ENCODE peak calls at places on chromosome 7, in nine cellular contexts. One of them, this sample, is unnamed.

GRCh38 chr7:20991544-20991943 is 204.9 kb upstream of the SP8 start:
- DNase-seq in NCI-H1417: no peak
- DNase-seq in posterior cingulate gyrus: no peak
- DNase-seq in T-helper 2 cell: no peak
- DNase-seq in IMR-90: no peak
- DNase-seq in NCI-H446: no peak
- DNase-seq in left ventricle myocardium superior: no peak
- DNase-seq in stimulated activated CD4-positive, alpha-beta T cell treated with anti-CD3 and anti-CD28 coated beads, Interleukin-2, amount 100 ng/mL, for 24 hours: no peak
- DNase-seq in tibial artery: no peak
- DNase-seq in this sample: no peak

GRCh38 chr7:105815580-105815979 is 60.8 kb downstream of the ATXN7L1 start:
- DNase-seq in NCI-H1417: no peak
- DNase-seq in posterior cingulate gyrus: no peak
- DNase-seq in T-helper 2 cell: no peak
- DNase-seq in IMR-90: no peak
- DNase-seq in NCI-H446: no peak
- DNase-seq in left ventricle myocardium superior: no peak
- DNase-seq in stimulated activated CD4-positive, alpha-beta T cell treated with anti-CD3 and anti-CD28 coated beads, Interleukin-2, amount 100 ng/mL, for 24 hours: no peak
- DNase-seq in tibial artery: no peak
- DNase-seq in this sample: no peak

GRCh38 chr7:82050134-82050533 is 280.3 kb upstream of the HGF start:
- DNase-seq in NCI-H1417: peak
- DNase-seq in posterior cingulate gyrus: no peak
- DNase-seq in T-helper 2 cell: no peak
- DNase-seq in IMR-90: peak
- DNase-seq in NCI-H446: no peak
- DNase-seq in left ventricle myocardium superior: no peak
- DNase-seq in stimulated activated CD4-positive, alpha-beta T cell treated with anti-CD3 and anti-CD28 coated beads, Interleukin-2, amount 100 ng/mL, for 24 hours: no peak
- DNase-seq in tibial artery: no peak
- DNase-seq in this sample: no peak

GRCh38 chr7:93374345-93374940 is 142.3 kb downstream of the VPS50 start:
- DNase-seq in NCI-H1417: peak
- DNase-seq in posterior cingulate gyrus: no peak
- DNase-seq in T-helper 2 cell: no peak
- DNase-seq in IMR-90: peak
- DNase-seq in NCI-H446: no peak
- DNase-seq in left ventricle myocardium superior: no peak
- DNase-seq in stimulated activated CD4-positive, alpha-beta T cell treated with anti-CD3 and anti-CD28 coated beads, Interleukin-2, amount 100 ng/mL, for 24 hours: no peak
- DNase-seq in tibial artery: no peak
- DNase-seq in this sample: peak

GRCh38 chr7:110090113-110090820 is 1000.7 kb upstream of the LRRN3 start:
- DNase-seq in NCI-H1417: no peak
- DNase-seq in posterior cingulate gyrus: no peak
- DNase-seq in T-helper 2 cell: no peak
- DNase-seq in IMR-90: peak
- DNase-seq in NCI-H446: no peak
- DNase-seq in left ventricle myocardium superior: no peak
- DNase-seq in stimulated activated CD4-positive, alpha-beta T cell treated with anti-CD3 and anti-CD28 coated beads, Interleukin-2, amount 100 ng/mL, for 24 hours: no peak
- DNase-seq in tibial artery: no peak
- DNase-seq in this sample: no peak

GRCh38 chr7:39733881-39734571 is 110.7 kb downstream of the RALA start:
- DNase-seq in NCI-H1417: peak
- DNase-seq in posterior cingulate gyrus: no peak
- DNase-seq in T-helper 2 cell: no peak
- DNase-seq in IMR-90: peak
- DNase-seq in NCI-H446: no peak
- DNase-seq in left ventricle myocardium superior: no peak
- DNase-seq in stimulated activated CD4-positive, alpha-beta T cell treated with anti-CD3 and anti-CD28 coated beads, Interleukin-2, amount 100 ng/mL, for 24 hours: no peak
- DNase-seq in tibial artery: no peak
- DNase-seq in this sample: no peak

GRCh38 chr7:27939893-27940292 is 199.9 kb downstream of the TAX1BP1 start:
- DNase-seq in NCI-H1417: no peak
- DNase-seq in posterior cingulate gyrus: no peak
- DNase-seq in T-helper 2 cell: no peak
- DNase-seq in IMR-90: no peak
- DNase-seq in NCI-H446: no peak
- DNase-seq in left ventricle myocardium superior: peak
- DNase-seq in stimulated activated CD4-positive, alpha-beta T cell treated with anti-CD3 and anti-CD28 coated beads, Interleukin-2, amount 100 ng/mL, for 24 hours: no peak
- DNase-seq in tibial artery: no peak
- DNase-seq in this sample: no peak

GRCh38 chr7:74199551-74200355 is 10.1 kb upstream of the LAT2 start:
- DNase-seq in NCI-H1417: no peak
- DNase-seq in posterior cingulate gyrus: no peak
- DNase-seq in T-helper 2 cell: no peak
- DNase-seq in IMR-90: no peak
- DNase-seq in NCI-H446: no peak
- DNase-seq in left ventricle myocardium superior: no peak
- DNase-seq in stimulated activated CD4-positive, alpha-beta T cell treated with anti-CD3 and anti-CD28 coated beads, Interleukin-2, amount 100 ng/mL, for 24 hours: no peak
- DNase-seq in tibial artery: no peak
- DNase-seq in this sample: no peak

GRCh38 chr7:130896051-130896881 is 162.3 kb upstream of the KLF14 start:
- DNase-seq in NCI-H1417: no peak
- DNase-seq in posterior cingulate gyrus: no peak
- DNase-seq in T-helper 2 cell: no peak
- DNase-seq in IMR-90: peak
- DNase-seq in NCI-H446: no peak
- DNase-seq in left ventricle myocardium superior: no peak
- DNase-seq in stimulated activated CD4-positive, alpha-beta T cell treated with anti-CD3 and anti-CD28 coated beads, Interleukin-2, amount 100 ng/mL, for 24 hours: no peak
- DNase-seq in tibial artery: no peak
- DNase-seq in this sample: no peak

GRCh38 chr7:7921830-7922229 is 46.8 kb upstream of the GLCCI1 start:
- DNase-seq in NCI-H1417: peak
- DNase-seq in posterior cingulate gyrus: no peak
- DNase-seq in T-helper 2 cell: no peak
- DNase-seq in IMR-90: no peak
- DNase-seq in NCI-H446: no peak
- DNase-seq in left ventricle myocardium superior: no peak
- DNase-seq in stimulated activated CD4-positive, alpha-beta T cell treated with anti-CD3 and anti-CD28 coated beads, Interleukin-2, amount 100 ng/mL, for 24 hours: no peak
- DNase-seq in tibial artery: no peak
- DNase-seq in this sample: no peak

GRCh38 chr7:26052721-26053120 is 99.3 kb upstream of the NFE2L3 start:
- DNase-seq in NCI-H1417: no peak
- DNase-seq in posterior cingulate gyrus: no peak
- DNase-seq in T-helper 2 cell: no peak
- DNase-seq in IMR-90: no peak
- DNase-seq in NCI-H446: no peak
- DNase-seq in left ventricle myocardium superior: no peak
- DNase-seq in stimulated activated CD4-positive, alpha-beta T cell treated with anti-CD3 and anti-CD28 coated beads, Interleukin-2, amount 100 ng/mL, for 24 hours: no peak
- DNase-seq in tibial artery: no peak
- DNase-seq in this sample: no peak

GRCh38 chr7:69695998-69696657 is 97.9 kb downstream of the AUTS2 start:
- DNase-seq in NCI-H1417: peak
- DNase-seq in posterior cingulate gyrus: no peak
- DNase-seq in T-helper 2 cell: peak
- DNase-seq in IMR-90: no peak
- DNase-seq in NCI-H446: no peak
- DNase-seq in left ventricle myocardium superior: no peak
- DNase-seq in stimulated activated CD4-positive, alpha-beta T cell treated with anti-CD3 and anti-CD28 coated beads, Interleukin-2, amount 100 ng/mL, for 24 hours: no peak
- DNase-seq in tibial artery: no peak
- DNase-seq in this sample: peak

GRCh38 chr7:15885678-15886077 is 199.2 kb upstream of the MEOX2 start:
- DNase-seq in NCI-H1417: no peak
- DNase-seq in posterior cingulate gyrus: no peak
- DNase-seq in T-helper 2 cell: no peak
- DNase-seq in IMR-90: no peak
- DNase-seq in NCI-H446: no peak
- DNase-seq in left ventricle myocardium superior: no peak
- DNase-seq in stimulated activated CD4-positive, alpha-beta T cell treated with anti-CD3 and anti-CD28 coated beads, Interleukin-2, amount 100 ng/mL, for 24 hours: no peak
- DNase-seq in tibial artery: no peak
- DNase-seq in this sample: no peak

GRCh38 chr7:20280475-20281351 is 50.0 kb upstream of the ITGB8 start:
- DNase-seq in NCI-H1417: no peak
- DNase-seq in posterior cingulate gyrus: no peak
- DNase-seq in T-helper 2 cell: no peak
- DNase-seq in IMR-90: peak
- DNase-seq in NCI-H446: peak
- DNase-seq in left ventricle myocardium superior: no peak
- DNase-seq in stimulated activated CD4-positive, alpha-beta T cell treated with anti-CD3 and anti-CD28 coated beads, Interleukin-2, amount 100 ng/mL, for 24 hours: no peak
- DNase-seq in tibial artery: no peak
- DNase-seq in this sample: no peak

GRCh38 chr7:6106140-6106904 is 75.1 kb downstream of the ANKRD61 start:
- DNase-seq in NCI-H1417: no peak
- DNase-seq in posterior cingulate gyrus: no peak
- DNase-seq in T-helper 2 cell: peak
- DNase-seq in IMR-90: peak
- DNase-seq in NCI-H446: no peak
- DNase-seq in left ventricle myocardium superior: no peak
- DNase-seq in stimulated activated CD4-positive, alpha-beta T cell treated with anti-CD3 and anti-CD28 coated beads, Interleukin-2, amount 100 ng/mL, for 24 hours: peak
- DNase-seq in tibial artery: no peak
- DNase-seq in this sample: no peak

GRCh38 chr7:107119376-107120100 is 49.3 kb upstream of the HBP1 start:
- DNase-seq in NCI-H1417: no peak
- DNase-seq in posterior cingulate gyrus: no peak
- DNase-seq in T-helper 2 cell: no peak
- DNase-seq in IMR-90: no peak
- DNase-seq in NCI-H446: peak
- DNase-seq in left ventricle myocardium superior: no peak
- DNase-seq in stimulated activated CD4-positive, alpha-beta T cell treated with anti-CD3 and anti-CD28 coated beads, Interleukin-2, amount 100 ng/mL, for 24 hours: no peak
- DNase-seq in tibial artery: no peak
- DNase-seq in this sample: no peak

GRCh38 chr7:40493609-40494041 is 358.8 kb downstream of the SUGCT start:
- DNase-seq in NCI-H1417: no peak
- DNase-seq in posterior cingulate gyrus: no peak
- DNase-seq in T-helper 2 cell: no peak
- DNase-seq in IMR-90: no peak
- DNase-seq in NCI-H446: no peak
- DNase-seq in left ventricle myocardium superior: no peak
- DNase-seq in stimulated activated CD4-positive, alpha-beta T cell treated with anti-CD3 and anti-CD28 coated beads, Interleukin-2, amount 100 ng/mL, for 24 hours: no peak
- DNase-seq in tibial artery: no peak
- DNase-seq in this sample: no peak

GRCh38 chr7:158933468-158934139 is 77.2 kb downstream of the DYNC2I1 start:
- DNase-seq in NCI-H1417: no peak
- DNase-seq in posterior cingulate gyrus: no peak
- DNase-seq in T-helper 2 cell: no peak
- DNase-seq in IMR-90: no peak
- DNase-seq in NCI-H446: no peak
- DNase-seq in left ventricle myocardium superior: no peak
- DNase-seq in stimulated activated CD4-positive, alpha-beta T cell treated with anti-CD3 and anti-CD28 coated beads, Interleukin-2, amount 100 ng/mL, for 24 hours: no peak
- DNase-seq in tibial artery: no peak
- DNase-seq in this sample: no peak